ENCODE peak calls at places on chromosomes 16 and 17, in six cellular contexts. E is A549; N is Caco-2; U is colonic mucosa; T is CD8-positive, alpha-beta memory T cell; S is Jurkat, Clone E6-1. M is an unnamed sample.

GRCh38 chr16:12569061-12569460 is 234.6 kb downstream of the CPPED1 start:
- DNase-seq in E (no peak), N (no peak), U (no peak), T (no peak), S (no peak), M (no peak)

GRCh38 chr16:52621651-52622050 is 74.7 kb upstream of the TOX3 start:
- DNase-seq in E (no peak), N (no peak), U (no peak), T (no peak), S (no peak), M (no peak)

GRCh38 chr16:477287-477686 is 50.2 kb upstream of the CAPN15 start:
- DNase-seq in E (no peak), N (no peak), U (no peak), T (no peak), S (no peak), M (no peak)

GRCh38 chr16:82580293-82580900 is 46.4 kb upstream of the CDH13 start:
- DNase-seq in E (peak; percentile 10), N (no peak), U (peak; percentile 27), T (no peak), S (no peak), M (no peak)

GRCh38 chr17:50603340-50603739 is 31.3 kb upstream of the ABCC3 start:
- DNase-seq in E (peak; percentile 37), N (peak; percentile 75), U (no peak), T (no peak), S (no peak), M (no peak)

GRCh38 chr16:68779891-68780290 is 42.8 kb downstream of the CDH1 start:
- DNase-seq in E (no peak), N (no peak), U (peak; percentile 33), T (no peak), S (no peak), M (no peak)

GRCh38 chr17:83204230-83204725 is 124.9 kb downstream of the METRNL start:
- DNase-seq in E (no peak), N (no peak), U (no peak), T (no peak), S (no peak), M (no peak)

GRCh38 chr16:58970775-58971174 is 236.7 kb upstream of the GOT2 start:
- DNase-seq in E (no peak), N (no peak), U (no peak), T (no peak), S (no peak), M (no peak)

GRCh38 chr16:65176603-65177002 is 54.7 kb upstream of the CDH11 start:
- DNase-seq in E (no peak), N (no peak), U (peak; percentile 19), T (no peak), S (no peak), M (no peak)

GRCh38 chr17:31585280-31585630 is 193.8 kb downstream of the RAB11FIP4 start:
- DNase-seq in E (no peak), N (no peak), U (no peak), T (no peak), S (no peak), M (no peak)

GRCh38 chr17:58630883-58631522 is 60.8 kb downstream of the TEX14 start:
- DNase-seq in E (no peak), N (peak; percentile 73), U (peak; percentile 26), T (no peak), S (no peak), M (no peak)

GRCh38 chr17:44826123-44826790 is 3.8 kb downstream of the GJC1 start:
- DNase-seq in E (no peak), N (peak; percentile 9), U (no peak), T (no peak), S (no peak), M (no peak)

GRCh38 chr17:18968945-18969887 is 17.3 kb downstream of the SLC5A10 start:
- DNase-seq in E (peak; percentile 58), N (no peak), U (peak; percentile 93), T (no peak), S (no peak), M (no peak)

GRCh38 chr17:49513044-49513395 is 17.9 kb downstream of the NGFR start:
- DNase-seq in E (no peak), N (peak; percentile 39), U (no peak), T (no peak), S (no peak), M (no peak)

GRCh38 chr17:2751482-2751881 is 2.0 kb upstream of the CCDC92B start:
- DNase-seq in E (peak; percentile 34), N (no peak), U (no peak), T (no peak), S (no peak), M (no peak)

GRCh38 chr16:85940214-85940613 is 41.3 kb downstream of the IRF8 start:
- DNase-seq in E (peak; percentile 58), N (no peak), U (peak; percentile 38), T (no peak), S (no peak), M (no peak)

GRCh38 chr16:88478115-88478514 is 25.0 kb downstream of the ZFPM1 start:
- DNase-seq in E (no peak), N (no peak), U (no peak), T (peak; percentile 46), S (peak; percentile 84), M (no peak)

GRCh38 chr17:3865166-3865565 is 19.1 kb upstream of the NCBP3 start:
- DNase-seq in E (no peak), N (no peak), U (no peak), T (no peak), S (no peak), M (no peak)

GRCh38 chr17:37447641-37448040 is 41.0 kb downstream of the TADA2A start:
- DNase-seq in E (no peak), N (no peak), U (no peak), T (no peak), S (no peak), M (no peak)

GRCh38 chr17:42547698-42548069 is 5.0 kb upstream of the HSD17B1 start:
- DNase-seq in E (no peak), N (no peak), U (no peak), T (no peak), S (no peak), M (no peak)

GRCh38 chr17:42553161-42553818 is 567 bp downstream of the HSD17B1 start:
- DNase-seq in E (peak; percentile 59), N (no peak), U (no peak), T (no peak), S (no peak), M (no peak)

GRCh38 chr17:42547001-42547461 is 5.7 kb upstream of the HSD17B1 start:
- DNase-seq in E (no peak), N (no peak), U (no peak), T (no peak), S (no peak), M (no peak)

GRCh38 chr17:42548070-42548837 is 4.5 kb upstream of the HSD17B1 start:
- DNase-seq in E (peak; percentile 90), N (no peak), U (peak; percentile 93), T (peak; percentile 67), S (no peak), M (peak; percentile 86)

GRCh38 chr17:42548993-42549755 is 3.5 kb upstream of the HSD17B1 start:
- DNase-seq in E (no peak), N (no peak), U (no peak), T (no peak), S (no peak), M (no peak)
- H3K4me3 ChIP-seq in E (peak overlapping the region; percentile 51), N (no peak overlapping the region), U (no peak overlapping the region), T (no peak overlapping the region), S (no peak overlapping the region), M (no peak overlapping the region)

DNA sequence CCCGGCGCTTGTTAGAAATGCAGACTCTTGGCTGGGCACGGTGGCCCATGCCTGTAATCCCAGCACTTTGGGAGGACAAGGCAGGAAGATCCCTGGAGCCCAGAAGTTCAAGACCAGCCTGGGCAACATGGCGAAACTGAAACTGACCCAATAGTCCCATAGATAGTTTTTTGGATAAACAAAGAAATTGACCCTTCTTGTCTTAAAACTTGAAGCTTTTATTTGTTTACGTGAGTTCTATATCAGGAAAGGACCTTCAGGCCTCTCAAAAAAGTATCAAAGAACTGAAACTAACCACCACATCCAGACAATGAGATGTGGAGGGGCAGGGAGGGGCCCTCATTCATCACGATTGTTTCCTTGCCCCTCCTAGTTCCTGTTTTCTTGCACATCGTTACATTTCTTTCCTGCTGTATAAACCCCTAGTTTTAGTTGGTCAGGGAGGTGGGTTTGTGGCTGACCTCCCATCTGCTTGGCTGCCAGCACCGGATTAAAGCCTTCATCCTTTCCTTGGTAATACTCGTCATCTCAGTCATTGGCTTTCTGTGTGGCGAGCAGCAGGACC is 29.9 kb upstream of the PRM1 start:
- DNase-seq in E (no peak), N (no peak), U (no peak), T (peak; percentile 62), S (no peak), M (peak; percentile 88)
- H3K4me3 ChIP-seq in E (no peak overlapping the region), N (no peak overlapping the region), U (no peak overlapping the region), T (no peak overlapping the region), S (no peak overlapping the region), M (peak overlapping the region; percentile 62)

DNA sequence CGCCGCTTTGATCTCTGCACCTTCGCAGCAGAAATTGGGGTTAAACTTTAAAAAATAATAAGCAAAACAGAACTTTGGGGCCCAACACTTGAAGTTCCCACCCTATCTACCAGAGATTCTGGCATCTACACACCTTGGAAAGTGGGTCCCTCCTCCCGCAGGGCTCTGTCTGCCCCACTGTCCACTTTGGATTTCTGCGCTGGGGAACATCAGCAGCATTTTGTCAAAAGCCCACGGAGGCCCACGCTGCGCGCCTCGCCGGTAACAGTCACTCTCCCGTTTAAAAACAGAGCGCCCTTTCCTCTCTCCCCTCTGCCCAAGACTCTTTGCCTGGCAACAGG is 725 bp upstream of the WNT9B start:
- DNase-seq in E (no peak), N (no peak), U (no peak), T (no peak), S (no peak), M (no peak)
- H3K4me3 ChIP-seq in E (peak overlapping the region; percentile 58), N (peak overlapping the region; percentile 65), U (no peak overlapping the region), T (no peak overlapping the region), S (no peak overlapping the region), M (no peak overlapping the region)

DNA sequence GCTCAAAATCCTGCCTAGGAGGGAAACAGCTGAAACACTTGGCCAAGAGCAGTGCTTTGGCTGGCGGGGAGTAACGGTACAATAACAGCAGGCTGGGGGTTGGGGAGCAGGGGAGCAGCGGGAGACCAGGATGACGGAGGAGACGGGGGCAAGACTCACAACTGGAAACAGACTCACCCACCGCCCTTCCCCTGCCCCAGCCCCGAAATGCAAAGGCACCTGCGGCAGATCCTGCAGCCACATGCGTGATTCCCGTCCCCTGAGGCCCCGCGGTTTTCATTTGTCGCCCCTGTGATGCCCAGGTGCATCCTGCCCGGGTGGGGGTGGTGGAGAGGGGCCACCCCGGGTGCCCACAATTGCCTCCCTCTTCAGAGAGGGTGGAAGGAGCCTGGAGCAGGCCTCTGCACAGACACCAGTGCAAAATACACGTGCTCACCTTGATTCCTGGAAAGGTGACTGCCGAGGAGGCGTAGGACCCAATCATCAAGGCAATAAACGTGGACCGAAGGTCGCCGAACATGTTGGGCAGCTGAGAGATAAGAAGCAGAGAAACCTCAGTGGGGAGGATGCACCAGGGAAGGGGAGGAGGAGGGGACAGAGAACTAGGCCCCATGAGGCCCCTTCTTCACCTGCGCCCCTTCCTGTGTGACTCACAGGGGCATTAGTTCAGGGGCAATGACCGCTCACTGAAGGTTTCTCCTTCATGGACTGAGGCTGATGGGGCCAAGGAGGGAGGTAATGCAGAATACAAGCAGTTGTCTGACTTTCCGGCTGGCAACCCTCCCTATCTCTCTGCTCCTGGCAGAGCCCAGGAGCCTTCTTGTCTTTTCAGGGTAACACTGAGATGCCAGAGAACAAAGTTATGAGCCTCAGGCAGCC is 30.4 kb upstream of the PITPNA start:
- DNase-seq in E (no peak), N (peak; percentile 97), U (peak; percentile 90), T (peak; percentile 24), S (peak; percentile 96), M (no peak)
- H3K4me3 ChIP-seq in E (no peak overlapping the region), N (no peak overlapping the region), U (no peak overlapping the region), T (no peak overlapping the region), S (peak overlapping the region; percentile 45), M (no peak overlapping the region)

GRCh38 chr17:16442141-16442540 is 26.8 kb downstream of the TRPV2 start:
- DNase-seq in E (no peak), N (no peak), U (no peak), T (no peak), S (peak; percentile 41), M (no peak)
- H3K4me3 ChIP-seq in E (peak overlapping the region; percentile 75), N (no peak overlapping the region), U (no peak overlapping the region), T (no peak overlapping the region), S (no peak overlapping the region), M (no peak overlapping the region)

M was measured in CD4-positive, CD25-positive, alpha-beta regulatory T cell.